ENCODE peak calls at places on chromosomes 13 and 19, in eight cellular contexts. One of them, this sample, is unnamed.

GRCh38 chr13:97975280-97975850 is 21.9 kb downstream of the IPO5 start:
- DNase-seq in IMR-90: no peak
- DNase-seq in A549: no peak
- DNase-seq in breast epithelium: no peak
- DNase-seq in uterus: no peak
- DNase-seq in Peyer's patch: no peak
- DNase-seq in K562: no peak
- DNase-seq in tibial nerve: peak; percentile 21
- DNase-seq in this sample: no peak

GRCh38 chr13:47990920-47991466 is 10.1 kb downstream of the SUCLA2 start:
- DNase-seq in Peyer's patch: no peak
- DNase-seq in IMR-90: no peak
- DNase-seq in uterus: no peak
- DNase-seq in K562: no peak
- DNase-seq in tibial nerve: no peak
- DNase-seq in A549: no peak
- DNase-seq in breast epithelium: no peak
- DNase-seq in this sample: no peak

GRCh38 chr19:43534811-43535761 is 2.1 kb downstream of the ZNF575 start:
- DNase-seq in K562: peak; percentile 40
- DNase-seq in breast epithelium: peak; percentile 60
- DNase-seq in tibial nerve: peak; percentile 60
- DNase-seq in Peyer's patch: peak; percentile 67
- DNase-seq in IMR-90: peak; percentile 61
- DNase-seq in A549: peak; percentile 59
- DNase-seq in uterus: peak; percentile 70
- DNase-seq in this sample: no peak

GRCh38 chr19:42193706-42194105 is 23.8 kb downstream of the DEDD2 start:
- DNase-seq in Peyer's patch: no peak
- DNase-seq in A549: no peak
- DNase-seq in tibial nerve: no peak
- DNase-seq in uterus: no peak
- DNase-seq in IMR-90: peak; percentile 41
- DNase-seq in K562: no peak
- DNase-seq in breast epithelium: no peak
- DNase-seq in this sample: no peak

GRCh38 chr13:30413842-30414241 is 8.5 kb upstream of the UBE2L5 start:
- DNase-seq in Peyer's patch: no peak
- DNase-seq in A549: no peak
- DNase-seq in uterus: no peak
- DNase-seq in IMR-90: no peak
- DNase-seq in tibial nerve: no peak
- DNase-seq in K562: no peak
- DNase-seq in breast epithelium: no peak
- DNase-seq in this sample: no peak

GRCh38 chr19:662207-662961 is 630 bp downstream of the RNF126 start:
- DNase-seq in uterus: no peak
- DNase-seq in K562: peak; percentile 71
- DNase-seq in IMR-90: peak; percentile 38
- DNase-seq in Peyer's patch: peak; percentile 83
- DNase-seq in A549: no peak
- DNase-seq in tibial nerve: no peak
- DNase-seq in breast epithelium: no peak
- DNase-seq in this sample: no peak

GRCh38 chr13:110312669-110313031 is 5.6 kb downstream of the COL4A2 start:
- DNase-seq in A549: no peak
- DNase-seq in tibial nerve: no peak
- DNase-seq in uterus: peak; percentile 78
- DNase-seq in Peyer's patch: no peak
- DNase-seq in IMR-90: peak; percentile 93
- DNase-seq in breast epithelium: peak; percentile 17
- DNase-seq in K562: no peak
- DNase-seq in this sample: no peak

GRCh38 chr19:49639401-49640112 is 386 bp downstream of the RRAS start:
- DNase-seq in A549: no peak
- DNase-seq in Peyer's patch: no peak
- DNase-seq in uterus: peak; percentile 63
- DNase-seq in tibial nerve: peak; percentile 20
- DNase-seq in K562: no peak
- DNase-seq in IMR-90: no peak
- DNase-seq in breast epithelium: peak; percentile 50
- DNase-seq in this sample: no peak

GRCh38 chr19:27775395-27775794 is 1437.6 kb downstream of the UQCRFS1 start:
- DNase-seq in Peyer's patch: no peak
- DNase-seq in IMR-90: no peak
- DNase-seq in breast epithelium: no peak
- DNase-seq in K562: no peak
- DNase-seq in A549: no peak
- DNase-seq in uterus: no peak
- DNase-seq in tibial nerve: no peak
- DNase-seq in this sample: no peak

GRCh38 chr13:42101821-42102580 is 53.6 kb downstream of the DGKH start:
- DNase-seq in K562: no peak
- DNase-seq in tibial nerve: no peak
- DNase-seq in uterus: no peak
- DNase-seq in breast epithelium: no peak
- DNase-seq in A549: no peak
- DNase-seq in IMR-90: no peak
- DNase-seq in Peyer's patch: no peak
- DNase-seq in this sample: no peak

GRCh38 chr13:70191034-70191433 is 82.8 kb upstream of the KLHL1 start:
- DNase-seq in IMR-90: no peak
- DNase-seq in uterus: no peak
- DNase-seq in breast epithelium: no peak
- DNase-seq in A549: no peak
- DNase-seq in tibial nerve: no peak
- DNase-seq in Peyer's patch: no peak
- DNase-seq in K562: no peak
- DNase-seq in this sample: no peak

GRCh38 chr13:113964251-113964995 is 9.5 kb downstream of the C13orf46 start:
- DNase-seq in A549: no peak
- DNase-seq in tibial nerve: no peak
- DNase-seq in Peyer's patch: no peak
- DNase-seq in K562: no peak
- DNase-seq in breast epithelium: no peak
- DNase-seq in IMR-90: no peak
- DNase-seq in uterus: no peak
- DNase-seq in this sample: peak; percentile 50

GRCh38 chr19:37907735-37908066 is 693 bp downstream of the SIPA1L3 start:
- DNase-seq in tibial nerve: no peak
- DNase-seq in uterus: no peak
- DNase-seq in K562: no peak
- DNase-seq in IMR-90: no peak
- DNase-seq in Peyer's patch: no peak
- DNase-seq in breast epithelium: no peak
- DNase-seq in A549: no peak
- DNase-seq in this sample: no peak

GRCh38 chr13:46010148-46010547 is 42.4 kb downstream of the ZC3H13 start:
- DNase-seq in breast epithelium: no peak
- DNase-seq in Peyer's patch: no peak
- DNase-seq in tibial nerve: no peak
- DNase-seq in IMR-90: no peak
- DNase-seq in A549: no peak
- DNase-seq in uterus: no peak
- DNase-seq in K562: no peak
- DNase-seq in this sample: no peak

GRCh38 chr19:13132471-13133166 is 14.6 kb downstream of the NACC1 start:
- DNase-seq in Peyer's patch: no peak
- DNase-seq in breast epithelium: no peak
- DNase-seq in tibial nerve: no peak
- DNase-seq in A549: no peak
- DNase-seq in K562: no peak
- DNase-seq in uterus: no peak
- DNase-seq in IMR-90: peak; percentile 79
- DNase-seq in this sample: no peak

GRCh38 chr19:49712397-49712859 is 21.5 kb downstream of the CPT1C start:
- DNase-seq in Peyer's patch: no peak
- DNase-seq in tibial nerve: peak; percentile 14
- DNase-seq in A549: peak; percentile 86
- DNase-seq in uterus: peak; percentile 95
- DNase-seq in breast epithelium: peak; percentile 39
- DNase-seq in K562: peak; percentile 96
- DNase-seq in IMR-90: peak; percentile 1
- DNase-seq in this sample: no peak

GRCh38 chr13:36431204-36432105 is 840 bp upstream of the CCNA1 start:
- DNase-seq in A549: no peak
- DNase-seq in K562: no peak
- DNase-seq in uterus: no peak
- DNase-seq in Peyer's patch: no peak
- DNase-seq in tibial nerve: no peak
- DNase-seq in breast epithelium: no peak
- DNase-seq in IMR-90: no peak
- DNase-seq in this sample: no peak

GRCh38 chr13:74338341-74338740 is 204.1 kb upstream of the KLF12 start:
- DNase-seq in uterus: no peak
- DNase-seq in breast epithelium: no peak
- DNase-seq in tibial nerve: no peak
- DNase-seq in Peyer's patch: no peak
- DNase-seq in IMR-90: no peak
- DNase-seq in K562: no peak
- DNase-seq in A549: no peak
- DNase-seq in this sample: no peak

GRCh38 chr13:64553411-64554129 is 2676.6 kb downstream of the PCDH9 start:
- DNase-seq in uterus: no peak
- DNase-seq in breast epithelium: no peak
- DNase-seq in tibial nerve: no peak
- DNase-seq in IMR-90: peak; percentile 42
- DNase-seq in Peyer's patch: no peak
- DNase-seq in A549: no peak
- DNase-seq in K562: no peak
- DNase-seq in this sample: no peak

GRCh38 chr13:64551755-64552154 is 2678.4 kb downstream of the PCDH9 start:
- DNase-seq in A549: no peak
- DNase-seq in K562: no peak
- DNase-seq in tibial nerve: no peak
- DNase-seq in Peyer's patch: no peak
- DNase-seq in IMR-90: peak; percentile 62
- DNase-seq in uterus: no peak
- DNase-seq in breast epithelium: no peak
- DNase-seq in this sample: no peak

GRCh38 chr13:64556391-64556790 is 2673.7 kb downstream of the PCDH9 start:
- DNase-seq in Peyer's patch: no peak
- DNase-seq in A549: no peak
- DNase-seq in uterus: no peak
- DNase-seq in breast epithelium: no peak
- DNase-seq in tibial nerve: no peak
- DNase-seq in IMR-90: peak; percentile 2
- DNase-seq in K562: no peak
- DNase-seq in this sample: no peak
- TF ChIP-seq POLR2A in Peyer's patch: no peak
- TF ChIP-seq POLR2A in A549: no peak
- TF ChIP-seq POLR2A in uterus: no peak
- TF ChIP-seq POLR2A in breast epithelium: no peak
- TF ChIP-seq POLR2A in tibial nerve: no peak
- TF ChIP-seq POLR2A in IMR-90: no peak
- TF ChIP-seq POLR2A in K562: no peak
- TF ChIP-seq POLR2A in this sample: no peak

DNA sequence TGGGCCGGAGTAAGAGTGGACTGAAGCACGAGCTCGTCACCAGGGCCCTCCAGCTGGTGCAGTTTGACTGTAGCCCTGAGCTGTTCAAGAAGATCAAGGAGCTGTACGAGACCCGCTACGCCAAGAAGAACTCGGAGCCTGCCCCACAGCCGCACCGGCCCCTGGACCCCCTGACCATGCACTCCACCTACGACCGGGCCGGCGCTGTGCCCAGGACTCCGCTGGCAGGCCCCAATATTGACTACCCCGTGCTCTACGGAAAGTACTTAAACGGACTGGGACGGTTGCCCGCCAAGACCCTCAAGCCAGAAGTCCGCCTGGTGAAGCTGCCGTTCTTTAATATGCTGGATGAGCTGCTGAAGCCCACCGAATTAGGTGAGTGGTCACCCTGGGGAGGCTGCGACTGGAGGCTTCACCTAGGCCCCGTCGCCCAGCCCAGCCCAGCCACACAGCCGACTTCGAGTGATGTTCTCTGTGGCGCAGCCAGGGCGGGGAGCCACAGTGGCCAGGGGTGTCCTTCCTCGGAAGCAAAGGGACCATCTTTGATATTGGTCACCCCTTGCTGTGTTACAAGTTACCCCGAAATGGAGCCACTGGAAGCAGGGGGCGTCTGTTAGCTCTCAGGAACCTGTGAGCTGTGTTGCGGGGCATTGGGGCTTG is 5.6 kb downstream of the PIAS4 start:
- DNase-seq in uterus: no peak
- DNase-seq in K562: no peak
- DNase-seq in IMR-90: no peak
- DNase-seq in Peyer's patch: peak; percentile 44
- DNase-seq in tibial nerve: no peak
- DNase-seq in breast epithelium: no peak
- DNase-seq in A549: no peak
- DNase-seq in this sample: no peak
- H3K4me1 ChIP-seq in uterus: no peaks in the 10 kb centered on the region
- H3K4me1 ChIP-seq in K562: peaks cover 11% of the 10 kb centered on the region
- H3K4me1 ChIP-seq in IMR-90: peaks cover 22% of the 10 kb centered on the region
- H3K4me1 ChIP-seq in Peyer's patch: peaks cover 7% of the 10 kb centered on the region
- H3K4me1 ChIP-seq in tibial nerve: peaks cover 67% of the 10 kb centered on the region
- H3K4me1 ChIP-seq in breast epithelium: peaks cover 13% of the 10 kb centered on the region
- H3K4me1 ChIP-seq in A549: peaks cover 8% of the 10 kb centered on the region
- H3K4me1 ChIP-seq in this sample: peaks cover 49% of the 10 kb centered on the region

GRCh38 chr13:106213028-106213427 is 322.4 kb downstream of the EFNB2 start:
- DNase-seq in tibial nerve: no peak
- DNase-seq in K562: no peak
- DNase-seq in Peyer's patch: no peak
- DNase-seq in IMR-90: no peak
- DNase-seq in uterus: no peak
- DNase-seq in A549: no peak
- DNase-seq in breast epithelium: no peak
- DNase-seq in this sample: no peak
- TF ChIP-seq CTCF in tibial nerve: no peak
- TF ChIP-seq CTCF in K562: no peak
- TF ChIP-seq CTCF in Peyer's patch: no peak
- TF ChIP-seq CTCF in IMR-90: no peak
- TF ChIP-seq CTCF in uterus: no peak
- TF ChIP-seq CTCF in A549: no peak
- TF ChIP-seq CTCF in breast epithelium: no peak
- TF ChIP-seq CTCF in this sample: no peak

DNA sequence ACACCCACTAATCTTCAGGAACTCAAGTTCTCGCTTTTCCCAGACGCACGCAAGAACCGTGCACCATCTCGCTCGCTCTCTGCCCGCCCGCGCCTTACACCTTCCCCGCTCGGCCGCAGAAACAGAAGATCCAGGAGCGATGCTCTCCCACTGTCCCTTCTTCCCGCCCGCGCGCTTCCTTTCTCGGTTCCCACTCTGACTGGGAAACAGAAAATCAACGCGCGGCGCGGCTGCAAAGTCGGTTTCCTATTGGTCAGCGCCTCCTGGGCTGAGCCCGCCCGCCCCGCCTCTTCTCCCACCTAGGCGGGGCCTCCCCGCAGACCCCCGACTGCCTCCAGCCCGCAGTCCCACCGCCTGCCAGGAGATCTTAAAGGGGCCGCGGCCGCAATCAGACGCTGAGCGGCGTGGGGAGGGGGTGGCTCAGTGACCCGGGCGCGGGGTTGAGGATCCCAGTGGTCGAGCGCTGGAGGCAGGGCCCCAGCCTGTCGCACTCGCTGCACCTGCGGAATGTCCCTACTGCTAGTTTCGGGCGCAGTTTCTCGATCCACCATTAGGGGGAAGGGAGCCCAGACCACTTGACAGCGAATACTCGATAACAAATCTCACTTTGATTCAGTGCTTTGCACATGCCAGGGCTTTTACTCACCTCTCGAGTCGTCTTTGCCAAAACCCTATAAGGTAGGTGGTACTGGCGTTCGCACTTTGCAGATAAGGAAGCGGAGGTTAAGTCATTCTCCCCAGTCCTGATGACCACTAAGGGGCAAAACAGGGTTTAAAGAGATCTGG is 700 bp upstream of the SLC25A23 start:
- DNase-seq in IMR-90: peak; percentile 97
- DNase-seq in uterus: peak; percentile 96
- DNase-seq in tibial nerve: peak; percentile 96
- DNase-seq in K562: peak; percentile 98
- DNase-seq in Peyer's patch: peak; percentile 98
- DNase-seq in breast epithelium: peak; percentile 92
- DNase-seq in A549: peak; percentile 79
- DNase-seq in this sample: peak; percentile 98
- TF ChIP-seq POLR2A in IMR-90: no peak
- TF ChIP-seq POLR2A in uterus: peak; percentile 25
- TF ChIP-seq POLR2A in tibial nerve: no peak
- TF ChIP-seq POLR2A in K562: no peak
- TF ChIP-seq POLR2A in Peyer's patch: peak; percentile 76
- TF ChIP-seq POLR2A in breast epithelium: no peak
- TF ChIP-seq POLR2A in A549: no peak
- TF ChIP-seq POLR2A in this sample: no peak